ENCODE peak calls at places on chromosome 10, in four cellular contexts. One of them, this sample, is unnamed.

GRCh38 chr10:51073035-51073434 is 1.3 kb upstream of the PRKG1 start:
- DNase-seq in stimulated activated naive CD8-positive, alpha-beta T cell treated with anti-CD3 and anti-CD28 coated beads, Interleukin-15, Interleukin-2, amounts not matched to agents 100 U/mL and 50 U/mL, for 24 hours: no peak
- DNase-seq in stimulated activated CD4-positive, alpha-beta T cell treated with anti-CD3 and anti-CD28 coated beads, Interleukin-4, amount 100 ng/mL, for 48 hours: no peak
- DNase-seq in CD8-positive, alpha-beta T cell: no peak
- DNase-seq in this sample: no peak

GRCh38 chr10:67622984-67623383 is 73.0 kb downstream of the CTNNA3 start:
- DNase-seq in stimulated activated naive CD8-positive, alpha-beta T cell treated with anti-CD3 and anti-CD28 coated beads, Interleukin-15, Interleukin-2, amounts not matched to agents 100 U/mL and 50 U/mL, for 24 hours: no peak
- DNase-seq in stimulated activated CD4-positive, alpha-beta T cell treated with anti-CD3 and anti-CD28 coated beads, Interleukin-4, amount 100 ng/mL, for 48 hours: no peak
- DNase-seq in CD8-positive, alpha-beta T cell: no peak
- DNase-seq in this sample: no peak

GRCh38 chr10:70106958-70107791 is 25.4 kb downstream of the AIFM2 start:
- DNase-seq in stimulated activated naive CD8-positive, alpha-beta T cell treated with anti-CD3 and anti-CD28 coated beads, Interleukin-15, Interleukin-2, amounts not matched to agents 100 U/mL and 50 U/mL, for 24 hours: peak
- DNase-seq in stimulated activated CD4-positive, alpha-beta T cell treated with anti-CD3 and anti-CD28 coated beads, Interleukin-4, amount 100 ng/mL, for 48 hours: no peak
- DNase-seq in CD8-positive, alpha-beta T cell: no peak
- DNase-seq in this sample: no peak

GRCh38 chr10:44569193-44570091 is 184.5 kb upstream of the CXCL12 start:
- DNase-seq in stimulated activated naive CD8-positive, alpha-beta T cell treated with anti-CD3 and anti-CD28 coated beads, Interleukin-15, Interleukin-2, amounts not matched to agents 100 U/mL and 50 U/mL, for 24 hours: no peak
- DNase-seq in stimulated activated CD4-positive, alpha-beta T cell treated with anti-CD3 and anti-CD28 coated beads, Interleukin-4, amount 100 ng/mL, for 48 hours: no peak
- DNase-seq in CD8-positive, alpha-beta T cell: no peak
- DNase-seq in this sample: no peak

GRCh38 chr10:110643670-110644597 is at the start of gene RBM20:
- DNase-seq in stimulated activated naive CD8-positive, alpha-beta T cell treated with anti-CD3 and anti-CD28 coated beads, Interleukin-15, Interleukin-2, amounts not matched to agents 100 U/mL and 50 U/mL, for 24 hours: peak
- DNase-seq in stimulated activated CD4-positive, alpha-beta T cell treated with anti-CD3 and anti-CD28 coated beads, Interleukin-4, amount 100 ng/mL, for 48 hours: peak
- DNase-seq in CD8-positive, alpha-beta T cell: no peak
- DNase-seq in this sample: no peak

GRCh38 chr10:78065616-78066410 is 32.1 kb downstream of the RPS24 start:
- DNase-seq in stimulated activated naive CD8-positive, alpha-beta T cell treated with anti-CD3 and anti-CD28 coated beads, Interleukin-15, Interleukin-2, amounts not matched to agents 100 U/mL and 50 U/mL, for 24 hours: no peak
- DNase-seq in stimulated activated CD4-positive, alpha-beta T cell treated with anti-CD3 and anti-CD28 coated beads, Interleukin-4, amount 100 ng/mL, for 48 hours: no peak
- DNase-seq in CD8-positive, alpha-beta T cell: no peak
- DNase-seq in this sample: no peak

GRCh38 chr10:2813277-2813676 is 254.1 kb upstream of the PFKP start:
- DNase-seq in stimulated activated naive CD8-positive, alpha-beta T cell treated with anti-CD3 and anti-CD28 coated beads, Interleukin-15, Interleukin-2, amounts not matched to agents 100 U/mL and 50 U/mL, for 24 hours: no peak
- DNase-seq in stimulated activated CD4-positive, alpha-beta T cell treated with anti-CD3 and anti-CD28 coated beads, Interleukin-4, amount 100 ng/mL, for 48 hours: no peak
- DNase-seq in CD8-positive, alpha-beta T cell: no peak
- DNase-seq in this sample: no peak

GRCh38 chr10:60606343-60607080 is 171.8 kb upstream of the CDK1 start:
- DNase-seq in stimulated activated naive CD8-positive, alpha-beta T cell treated with anti-CD3 and anti-CD28 coated beads, Interleukin-15, Interleukin-2, amounts not matched to agents 100 U/mL and 50 U/mL, for 24 hours: no peak
- DNase-seq in stimulated activated CD4-positive, alpha-beta T cell treated with anti-CD3 and anti-CD28 coated beads, Interleukin-4, amount 100 ng/mL, for 48 hours: no peak
- DNase-seq in CD8-positive, alpha-beta T cell: no peak
- DNase-seq in this sample: no peak

GRCh38 chr10:17206210-17206709 is 4.8 kb upstream of the TRDMT1 start:
- DNase-seq in stimulated activated naive CD8-positive, alpha-beta T cell treated with anti-CD3 and anti-CD28 coated beads, Interleukin-15, Interleukin-2, amounts not matched to agents 100 U/mL and 50 U/mL, for 24 hours: peak
- DNase-seq in stimulated activated CD4-positive, alpha-beta T cell treated with anti-CD3 and anti-CD28 coated beads, Interleukin-4, amount 100 ng/mL, for 48 hours: peak
- DNase-seq in CD8-positive, alpha-beta T cell: no peak
- DNase-seq in this sample: no peak

GRCh38 chr10:124565565-124566221 is 104.1 kb downstream of the LHPP start:
- DNase-seq in stimulated activated naive CD8-positive, alpha-beta T cell treated with anti-CD3 and anti-CD28 coated beads, Interleukin-15, Interleukin-2, amounts not matched to agents 100 U/mL and 50 U/mL, for 24 hours: no peak
- DNase-seq in stimulated activated CD4-positive, alpha-beta T cell treated with anti-CD3 and anti-CD28 coated beads, Interleukin-4, amount 100 ng/mL, for 48 hours: no peak
- DNase-seq in CD8-positive, alpha-beta T cell: no peak
- DNase-seq in this sample: no peak

GRCh38 chr10:124106241-124106905 is 13.0 kb upstream of the CHST15 start:
- DNase-seq in stimulated activated naive CD8-positive, alpha-beta T cell treated with anti-CD3 and anti-CD28 coated beads, Interleukin-15, Interleukin-2, amounts not matched to agents 100 U/mL and 50 U/mL, for 24 hours: no peak
- DNase-seq in stimulated activated CD4-positive, alpha-beta T cell treated with anti-CD3 and anti-CD28 coated beads, Interleukin-4, amount 100 ng/mL, for 48 hours: no peak
- DNase-seq in CD8-positive, alpha-beta T cell: no peak
- DNase-seq in this sample: peak

GRCh38 chr10:71990706-71991269 is 26.6 kb downstream of the CHST3 start:
- DNase-seq in stimulated activated naive CD8-positive, alpha-beta T cell treated with anti-CD3 and anti-CD28 coated beads, Interleukin-15, Interleukin-2, amounts not matched to agents 100 U/mL and 50 U/mL, for 24 hours: no peak
- DNase-seq in stimulated activated CD4-positive, alpha-beta T cell treated with anti-CD3 and anti-CD28 coated beads, Interleukin-4, amount 100 ng/mL, for 48 hours: no peak
- DNase-seq in CD8-positive, alpha-beta T cell: no peak
- DNase-seq in this sample: no peak

This sample was measured in GM12864.